ENCODE peak calls at places on chromosomes 11 and 22, in eight cellular contexts. One of them, this sample, is unnamed.

GRCh38 chr11:1691027-1691877 is 5.7 kb upstream of the KRTAP5-6 start:
- DNase-seq in endothelial cell of umbilical vein: no peak
- DNase-seq in AG20443: no peak
- DNase-seq in activated CD4-positive, alpha-beta T cell treated with anti-CD3 and anti-CD28 coated beads, Interleukin-2, amount 10 ng/mL, durations not matched to agents 7 days and 5 days: no peak
- DNase-seq in stimulated activated CD4-positive, alpha-beta T cell treated with anti-CD3 and anti-CD28 coated beads, Interleukin-1b, Interleukin-23, amount 100 ng/mL, for 1 hour: no peak
- DNase-seq in activated CD8-positive, alpha-beta memory T cell treated with anti-CD3 and anti-CD28 coated beads, Interleukin-2, amount 50 U/mL, for 48 hours: no peak
- DNase-seq in fibroblast of villous mesenchyme: peak; percentile 48
- DNase-seq in T follicular helper cell: no peak
- DNase-seq in this sample: no peak

GRCh38 chr11:134616048-134616447 is 204.0 kb upstream of the B3GAT1 start:
- DNase-seq in activated CD4-positive, alpha-beta T cell treated with anti-CD3 and anti-CD28 coated beads, Interleukin-2, amount 10 ng/mL, durations not matched to agents 7 days and 5 days: no peak
- DNase-seq in endothelial cell of umbilical vein: no peak
- DNase-seq in AG20443: no peak
- DNase-seq in stimulated activated CD4-positive, alpha-beta T cell treated with anti-CD3 and anti-CD28 coated beads, Interleukin-1b, Interleukin-23, amount 100 ng/mL, for 1 hour: no peak
- DNase-seq in activated CD8-positive, alpha-beta memory T cell treated with anti-CD3 and anti-CD28 coated beads, Interleukin-2, amount 50 U/mL, for 48 hours: no peak
- DNase-seq in T follicular helper cell: no peak
- DNase-seq in fibroblast of villous mesenchyme: no peak
- DNase-seq in this sample: no peak

GRCh38 chr11:122173587-122173986 is 57.6 kb upstream of the BLID start:
- DNase-seq in fibroblast of villous mesenchyme: no peak
- DNase-seq in activated CD4-positive, alpha-beta T cell treated with anti-CD3 and anti-CD28 coated beads, Interleukin-2, amount 10 ng/mL, durations not matched to agents 7 days and 5 days: no peak
- DNase-seq in AG20443: no peak
- DNase-seq in T follicular helper cell: no peak
- DNase-seq in endothelial cell of umbilical vein: no peak
- DNase-seq in stimulated activated CD4-positive, alpha-beta T cell treated with anti-CD3 and anti-CD28 coated beads, Interleukin-1b, Interleukin-23, amount 100 ng/mL, for 1 hour: no peak
- DNase-seq in activated CD8-positive, alpha-beta memory T cell treated with anti-CD3 and anti-CD28 coated beads, Interleukin-2, amount 50 U/mL, for 48 hours: no peak
- DNase-seq in this sample: no peak

GRCh38 chr11:94638902-94639373 is 71.8 kb downstream of the PIWIL4 start:
- DNase-seq in activated CD4-positive, alpha-beta T cell treated with anti-CD3 and anti-CD28 coated beads, Interleukin-2, amount 10 ng/mL, durations not matched to agents 7 days and 5 days: no peak
- DNase-seq in activated CD8-positive, alpha-beta memory T cell treated with anti-CD3 and anti-CD28 coated beads, Interleukin-2, amount 50 U/mL, for 48 hours: no peak
- DNase-seq in fibroblast of villous mesenchyme: peak; percentile 83
- DNase-seq in T follicular helper cell: no peak
- DNase-seq in endothelial cell of umbilical vein: peak; percentile 5
- DNase-seq in AG20443: peak; percentile 62
- DNase-seq in stimulated activated CD4-positive, alpha-beta T cell treated with anti-CD3 and anti-CD28 coated beads, Interleukin-1b, Interleukin-23, amount 100 ng/mL, for 1 hour: no peak
- DNase-seq in this sample: peak; percentile 32

GRCh38 chr11:110979696-110980095 is 265.8 kb upstream of the POU2AF2 start:
- DNase-seq in activated CD4-positive, alpha-beta T cell treated with anti-CD3 and anti-CD28 coated beads, Interleukin-2, amount 10 ng/mL, durations not matched to agents 7 days and 5 days: no peak
- DNase-seq in T follicular helper cell: no peak
- DNase-seq in AG20443: no peak
- DNase-seq in fibroblast of villous mesenchyme: no peak
- DNase-seq in stimulated activated CD4-positive, alpha-beta T cell treated with anti-CD3 and anti-CD28 coated beads, Interleukin-1b, Interleukin-23, amount 100 ng/mL, for 1 hour: no peak
- DNase-seq in endothelial cell of umbilical vein: no peak
- DNase-seq in activated CD8-positive, alpha-beta memory T cell treated with anti-CD3 and anti-CD28 coated beads, Interleukin-2, amount 50 U/mL, for 48 hours: no peak
- DNase-seq in this sample: no peak

GRCh38 chr11:19605500-19606371 is 106.9 kb upstream of the NAV2 start:
- DNase-seq in activated CD4-positive, alpha-beta T cell treated with anti-CD3 and anti-CD28 coated beads, Interleukin-2, amount 10 ng/mL, durations not matched to agents 7 days and 5 days: no peak
- DNase-seq in stimulated activated CD4-positive, alpha-beta T cell treated with anti-CD3 and anti-CD28 coated beads, Interleukin-1b, Interleukin-23, amount 100 ng/mL, for 1 hour: no peak
- DNase-seq in T follicular helper cell: no peak
- DNase-seq in activated CD8-positive, alpha-beta memory T cell treated with anti-CD3 and anti-CD28 coated beads, Interleukin-2, amount 50 U/mL, for 48 hours: no peak
- DNase-seq in fibroblast of villous mesenchyme: peak; percentile 51
- DNase-seq in AG20443: peak; percentile 80
- DNase-seq in endothelial cell of umbilical vein: no peak
- DNase-seq in this sample: peak; percentile 54

GRCh38 chr22:46087816-46088277 is 62.5 kb upstream of the PPARA start:
- DNase-seq in fibroblast of villous mesenchyme: peak; percentile 97
- DNase-seq in activated CD4-positive, alpha-beta T cell treated with anti-CD3 and anti-CD28 coated beads, Interleukin-2, amount 10 ng/mL, durations not matched to agents 7 days and 5 days: no peak
- DNase-seq in T follicular helper cell: no peak
- DNase-seq in endothelial cell of umbilical vein: peak; percentile 85
- DNase-seq in stimulated activated CD4-positive, alpha-beta T cell treated with anti-CD3 and anti-CD28 coated beads, Interleukin-1b, Interleukin-23, amount 100 ng/mL, for 1 hour: no peak
- DNase-seq in activated CD8-positive, alpha-beta memory T cell treated with anti-CD3 and anti-CD28 coated beads, Interleukin-2, amount 50 U/mL, for 48 hours: no peak
- DNase-seq in AG20443: peak; percentile 92
- DNase-seq in this sample: peak; percentile 91

GRCh38 chr11:68358416-68358815 is 46.0 kb downstream of the LRP5 start:
- DNase-seq in activated CD8-positive, alpha-beta memory T cell treated with anti-CD3 and anti-CD28 coated beads, Interleukin-2, amount 50 U/mL, for 48 hours: no peak
- DNase-seq in fibroblast of villous mesenchyme: peak; percentile 26
- DNase-seq in stimulated activated CD4-positive, alpha-beta T cell treated with anti-CD3 and anti-CD28 coated beads, Interleukin-1b, Interleukin-23, amount 100 ng/mL, for 1 hour: no peak
- DNase-seq in endothelial cell of umbilical vein: no peak
- DNase-seq in activated CD4-positive, alpha-beta T cell treated with anti-CD3 and anti-CD28 coated beads, Interleukin-2, amount 10 ng/mL, durations not matched to agents 7 days and 5 days: no peak
- DNase-seq in T follicular helper cell: no peak
- DNase-seq in AG20443: no peak
- DNase-seq in this sample: peak; percentile 47

GRCh38 chr22:46797355-46797754 is 34.9 kb downstream of the TBC1D22A start:
- DNase-seq in T follicular helper cell: no peak
- DNase-seq in stimulated activated CD4-positive, alpha-beta T cell treated with anti-CD3 and anti-CD28 coated beads, Interleukin-1b, Interleukin-23, amount 100 ng/mL, for 1 hour: no peak
- DNase-seq in endothelial cell of umbilical vein: no peak
- DNase-seq in activated CD8-positive, alpha-beta memory T cell treated with anti-CD3 and anti-CD28 coated beads, Interleukin-2, amount 50 U/mL, for 48 hours: no peak
- DNase-seq in activated CD4-positive, alpha-beta T cell treated with anti-CD3 and anti-CD28 coated beads, Interleukin-2, amount 10 ng/mL, durations not matched to agents 7 days and 5 days: no peak
- DNase-seq in AG20443: no peak
- DNase-seq in fibroblast of villous mesenchyme: peak; percentile 40
- DNase-seq in this sample: peak; percentile 47

GRCh38 chr22:24376606-24377005 is 50.8 kb upstream of the ADORA2A start:
- DNase-seq in stimulated activated CD4-positive, alpha-beta T cell treated with anti-CD3 and anti-CD28 coated beads, Interleukin-1b, Interleukin-23, amount 100 ng/mL, for 1 hour: no peak
- DNase-seq in AG20443: no peak
- DNase-seq in fibroblast of villous mesenchyme: no peak
- DNase-seq in T follicular helper cell: no peak
- DNase-seq in activated CD4-positive, alpha-beta T cell treated with anti-CD3 and anti-CD28 coated beads, Interleukin-2, amount 10 ng/mL, durations not matched to agents 7 days and 5 days: no peak
- DNase-seq in activated CD8-positive, alpha-beta memory T cell treated with anti-CD3 and anti-CD28 coated beads, Interleukin-2, amount 50 U/mL, for 48 hours: no peak
- DNase-seq in endothelial cell of umbilical vein: no peak
- DNase-seq in this sample: no peak

GRCh38 chr22:32380991-32381390 is 23.3 kb downstream of the RFPL3 start:
- DNase-seq in AG20443: no peak
- DNase-seq in stimulated activated CD4-positive, alpha-beta T cell treated with anti-CD3 and anti-CD28 coated beads, Interleukin-1b, Interleukin-23, amount 100 ng/mL, for 1 hour: no peak
- DNase-seq in activated CD4-positive, alpha-beta T cell treated with anti-CD3 and anti-CD28 coated beads, Interleukin-2, amount 10 ng/mL, durations not matched to agents 7 days and 5 days: no peak
- DNase-seq in activated CD8-positive, alpha-beta memory T cell treated with anti-CD3 and anti-CD28 coated beads, Interleukin-2, amount 50 U/mL, for 48 hours: no peak
- DNase-seq in fibroblast of villous mesenchyme: no peak
- DNase-seq in endothelial cell of umbilical vein: peak; percentile 6
- DNase-seq in T follicular helper cell: no peak
- DNase-seq in this sample: peak; percentile 79

GRCh38 chr22:50544746-50545253 is 899 bp upstream of the KLHDC7B start:
- DNase-seq in stimulated activated CD4-positive, alpha-beta T cell treated with anti-CD3 and anti-CD28 coated beads, Interleukin-1b, Interleukin-23, amount 100 ng/mL, for 1 hour: no peak
- DNase-seq in activated CD8-positive, alpha-beta memory T cell treated with anti-CD3 and anti-CD28 coated beads, Interleukin-2, amount 50 U/mL, for 48 hours: peak; percentile 72
- DNase-seq in fibroblast of villous mesenchyme: no peak
- DNase-seq in AG20443: peak; percentile 8
- DNase-seq in activated CD4-positive, alpha-beta T cell treated with anti-CD3 and anti-CD28 coated beads, Interleukin-2, amount 10 ng/mL, durations not matched to agents 7 days and 5 days: peak; percentile 52
- DNase-seq in T follicular helper cell: no peak
- DNase-seq in endothelial cell of umbilical vein: no peak
- DNase-seq in this sample: no peak

GRCh38 chr11:109984634-109985289 is 108.4 kb upstream of the ZC3H12C start:
- DNase-seq in stimulated activated CD4-positive, alpha-beta T cell treated with anti-CD3 and anti-CD28 coated beads, Interleukin-1b, Interleukin-23, amount 100 ng/mL, for 1 hour: no peak
- DNase-seq in T follicular helper cell: no peak
- DNase-seq in fibroblast of villous mesenchyme: peak; percentile 9
- DNase-seq in activated CD8-positive, alpha-beta memory T cell treated with anti-CD3 and anti-CD28 coated beads, Interleukin-2, amount 50 U/mL, for 48 hours: no peak
- DNase-seq in endothelial cell of umbilical vein: no peak
- DNase-seq in activated CD4-positive, alpha-beta T cell treated with anti-CD3 and anti-CD28 coated beads, Interleukin-2, amount 10 ng/mL, durations not matched to agents 7 days and 5 days: no peak
- DNase-seq in AG20443: no peak
- DNase-seq in this sample: no peak